ENCODE peak calls at places on chromosomes 13 and 19, in six cellular contexts. V, M, G, Q, K and H are unnamed samples.

GRCh38 chr13:75411924-75412537 is 69.9 kb downstream of the TBC1D4 start:
- DNase-seq in V (no peak), M (no peak), G (no peak), Q (no peak), K (no peak), H (no peak)

GRCh38 chr13:37443538-37443937 is 155.0 kb downstream of the POSTN start:
- DNase-seq in V (no peak), M (no peak), G (no peak), Q (no peak), K (no peak), H (no peak)

GRCh38 chr19:31349160-31349881 is at the start of gene TSHZ3:
- DNase-seq in V (peak), M (peak), G (peak), Q (peak), K (peak), H (peak)

GRCh38 chr19:18097217-18097992 is at the start of gene MAST3:
- DNase-seq in V (peak), M (peak), G (peak), Q (peak), K (peak), H (peak)

GRCh38 chr13:74907788-74908187 is 574.2 kb downstream of the TBC1D4 start:
- DNase-seq in V (no peak), M (no peak), G (no peak), Q (no peak), K (no peak), H (no peak)

GRCh38 chr13:33838567-33839131 is 20.7 kb downstream of the RFC3 start:
- DNase-seq in V (no peak), M (no peak), G (no peak), Q (no peak), K (no peak), H (no peak)

GRCh38 chr19:38434549-38435051 is 1.1 kb downstream of the RYR1 start:
- DNase-seq in V (no peak), M (no peak), G (no peak), Q (peak), K (no peak), H (no peak)

GRCh38 chr19:52398091-52398461 is 427 bp downstream of the ZNF528 start:
- DNase-seq in V (no peak), M (peak), G (no peak), Q (peak), K (peak), H (no peak)

GRCh38 chr13:82407321-82407720 is 1475.0 kb downstream of the SLITRK1 start:
- DNase-seq in V (no peak), M (no peak), G (no peak), Q (no peak), K (no peak), H (no peak)

GRCh38 chr19:47226426-47227346 is 4.3 kb downstream of the BBC3 start:
- DNase-seq in V (no peak), M (peak), G (no peak), Q (peak), K (peak), H (peak)

GRCh38 chr19:1767464-1767933 is 14.2 kb downstream of the ONECUT3 start:
- DNase-seq in V (peak), M (no peak), G (peak), Q (peak), K (peak), H (peak)

GRCh38 chr19:40331052-40331451 is 17.1 kb downstream of the C19orf47 start:
- DNase-seq in V (no peak), M (no peak), G (no peak), Q (no peak), K (no peak), H (no peak)

GRCh38 chr19:29545866-29546582 is 20.2 kb downstream of the VSTM2B start:
- DNase-seq in V (no peak), M (no peak), G (no peak), Q (no peak), K (no peak), H (no peak)

GRCh38 chr19:3823345-3823704 is 37.1 kb upstream of the MATK start:
- DNase-seq in V (no peak), M (no peak), G (no peak), Q (no peak), K (no peak), H (no peak)

GRCh38 chr13:73259061-73259908 is 200.5 kb downstream of the KLF5 start:
- DNase-seq in V (no peak), M (no peak), G (no peak), Q (no peak), K (no peak), H (no peak)

GRCh38 chr19:45601524-45602522 is at the start of gene GPR4:
- DNase-seq in V (no peak), M (no peak), G (no peak), Q (peak), K (no peak), H (no peak)

GRCh38 chr19:44552324-44552723 is 22.8 kb upstream of the CEACAM20 start:
- DNase-seq in V (peak), M (peak), G (no peak), Q (peak), K (peak), H (no peak)

GRCh38 chr19:1079566-1080111 is 12.7 kb downstream of the ARHGAP45 start:
- DNase-seq in V (peak), M (no peak), G (peak), Q (peak), K (no peak), H (peak)

GRCh38 chr13:95304446-95304845 is 3.2 kb upstream of the ABCC4 start:
- DNase-seq in V (no peak), M (no peak), G (no peak), Q (no peak), K (no peak), H (no peak)

GRCh38 chr19:498591-498950 is 2.3 kb downstream of the MADCAM1 start:
- DNase-seq in V (no peak), M (no peak), G (no peak), Q (no peak), K (no peak), H (no peak)